ENCODE peak calls at places on chromosomes 16 and 17, in eight cellular contexts. E is tibial nerve; Q is heart right ventricle; U is heart left ventricle; X is CD8-positive, alpha-beta memory T cell; B is thoracic aorta; F is stomach; K is colonic mucosa. J is an unnamed sample. For H3K4me1 and H3K27me3, the result is how much of the 10 kb centered on the place peaks cover.

GRCh38 chr16:11105038-11105903 is 150.7 kb downstream of the SOCS1 start:
- DNase-seq in X (no peak), B (no peak), U (no peak), F (no peak), K (peak), Q (no peak), E (peak), J (peak)

GRCh38 chr17:55398689-55399088 is 22.9 kb downstream of the MMD start:
- DNase-seq in Q (no peak), E (no peak), F (no peak), B (no peak), K (no peak), U (no peak), X (no peak), J (no peak)

GRCh38 chr17:79803997-79804855 is 7.3 kb upstream of the CBX8 start:
- DNase-seq in X (no peak), B (no peak), E (no peak), F (no peak), Q (no peak), K (no peak), U (no peak), J (peak)

GRCh38 chr17:70820276-70820675 is 650.9 kb downstream of the KCNJ2 start:
- DNase-seq in F (no peak), K (no peak), U (no peak), B (no peak), Q (no peak), E (no peak), X (no peak), J (no peak)

GRCh38 chr17:79146562-79146961 is 71.9 kb downstream of the ENGASE start:
- DNase-seq in Q (no peak), B (no peak), U (no peak), F (no peak), X (no peak), E (no peak), K (no peak), J (no peak)

GRCh38 chr16:70430667-70431536 is 8.0 kb downstream of the ST3GAL2 start:
- DNase-seq in Q (peak), E (no peak), F (no peak), K (no peak), B (no peak), U (peak), X (peak), J (peak)

GRCh38 chr17:31561469-31562412 is 170.3 kb downstream of the RAB11FIP4 start:
- DNase-seq in Q (no peak), F (no peak), U (no peak), E (no peak), B (no peak), X (no peak), K (peak), J (no peak)

GRCh38 chr17:35879748-35880654 is at the start of gene CCL5:
- DNase-seq in U (no peak), Q (no peak), F (no peak), B (no peak), E (no peak), X (peak), K (no peak), J (peak)

GRCh38 chr16:70151941-70152509 is 21.6 kb upstream of the CLEC18C start:
- DNase-seq in F (no peak), Q (no peak), U (no peak), K (peak), X (no peak), E (no peak), B (no peak), J (no peak)

GRCh38 chr17:47810200-47810821 is 11.3 kb downstream of the OSBPL7 start:
- DNase-seq in X (peak), U (peak), B (no peak), E (no peak), Q (no peak), F (peak), K (peak), J (no peak)

GRCh38 chr16:87540072-87540976 is 47.5 kb upstream of the ZCCHC14 start:
- DNase-seq in Q (no peak), X (no peak), K (no peak), F (no peak), B (no peak), U (no peak), E (no peak), J (no peak)

GRCh38 chr16:88505405-88506082 is 52.5 kb downstream of the ZFPM1 start:
- DNase-seq in X (peak), K (peak), E (no peak), Q (no peak), B (no peak), F (peak), U (peak), J (peak)

GRCh38 chr17:30720013-30720471 is 104.5 kb downstream of the CRLF3 start:
- DNase-seq in X (no peak), U (no peak), B (no peak), Q (no peak), K (peak), E (no peak), F (peak), J (no peak)

GRCh38 chr17:8949061-8949622 is 16.4 kb downstream of the PIK3R5 start:
- DNase-seq in X (no peak), E (no peak), K (no peak), U (no peak), F (no peak), B (no peak), Q (no peak), J (no peak)

GRCh38 chr17:21286066-21286770 is 1.7 kb downstream of the MAP2K3 start:
- DNase-seq in B (peak), K (peak), Q (peak), X (no peak), F (peak), E (peak), U (peak), J (no peak)

GRCh38 chr17:77694391-77695363 is 263.8 kb upstream of the TNRC6C start:
- DNase-seq in F (no peak), Q (no peak), K (no peak), B (no peak), X (no peak), U (no peak), E (no peak), J (no peak)

GRCh38 chr17:81163703-81164413 is 1.4 kb upstream of the PVALEF start:
- DNase-seq in K (no peak), E (no peak), U (peak), F (no peak), B (no peak), X (no peak), Q (no peak), J (no peak)

GRCh38 chr16:57319646-57320045 is 35.2 kb upstream of the PLLP start:
- DNase-seq in K (no peak), U (no peak), Q (no peak), X (no peak), F (no peak), E (no peak), B (no peak), J (no peak)

GRCh38 chr17:62067165-62068145 is 2.4 kb upstream of the MED13 start:
- DNase-seq in E (no peak), B (no peak), K (no peak), X (no peak), F (no peak), U (no peak), Q (no peak), J (no peak)

GRCh38 chr16:10261077-10261476 is 78.8 kb upstream of the GRIN2A start:
- DNase-seq in U (no peak), B (no peak), K (no peak), E (no peak), X (no peak), F (no peak), Q (no peak), J (no peak)

GRCh38 chr16:3112058-3112880 is at the start of gene ZNF205:
- DNase-seq in X (no peak), F (peak), K (peak), U (peak), E (peak), B (no peak), Q (peak), J (no peak)

GRCh38 chr17:69710926-69711325 is 296.4 kb downstream of the MAP2K6 start:
- DNase-seq in E (no peak), F (no peak), Q (no peak), X (no peak), B (no peak), K (no peak), U (no peak), J (no peak)

GRCh38 chr16:680967-681745 is 946 bp downstream of the STUB1 start:
- DNase-seq in U (no peak), B (no peak), X (no peak), F (peak), Q (no peak), E (no peak), K (peak), J (no peak)

GRCh38 chr17:4562000-4562969 is 1.9 kb upstream of the GGT6 start:
- DNase-seq in B (no peak), X (no peak), K (peak), Q (no peak), U (no peak), E (no peak), F (no peak), J (no peak)

GRCh38 chr17:21381076-21381706 is 5.0 kb downstream of the KCNJ12 start:
- DNase-seq in E (no peak), U (no peak), X (no peak), K (peak), Q (no peak), B (no peak), F (peak), J (no peak)

GRCh38 chr17:1010086-1010450 is 13.1 kb downstream of the TIMM22 start:
- DNase-seq in X (no peak), E (no peak), B (no peak), F (no peak), U (no peak), K (no peak), Q (no peak), J (no peak)

GRCh38 chr16:13909872-13910303 is 10.1 kb upstream of the ERCC4 start:
- DNase-seq in B (peak), E (no peak), F (peak), U (peak), Q (peak), K (no peak), X (no peak), J (no peak)

GRCh38 chr17:66727634-66728570 is 107.0 kb upstream of the CACNG5 start:
- DNase-seq in E (peak), B (no peak), K (peak), F (peak), X (no peak), Q (peak), U (peak), J (peak)

GRCh38 chr17:28810437-28810836 is 32.2 kb downstream of the FAM222B start:
- DNase-seq in B (no peak), E (no peak), K (no peak), X (no peak), U (no peak), F (no peak), Q (no peak), J (no peak)

GRCh38 chr17:49409066-49409465 is 5.6 kb downstream of the PHB1 start:
- DNase-seq in B (no peak), X (no peak), K (peak), Q (no peak), E (no peak), U (no peak), F (peak), J (no peak)

GRCh38 chr16:57781349-57781740 is 20.9 kb downstream of the KIFC3 start:
- DNase-seq in U (no peak), K (no peak), B (no peak), X (no peak), E (no peak), F (no peak), Q (no peak), J (no peak)

GRCh38 chr17:75869282-75870141 is 8.9 kb downstream of the TRIM47 start:
- DNase-seq in U (peak), K (peak), E (peak), Q (peak), B (no peak), X (no peak), F (no peak), J (no peak)

GRCh38 chr17:77227461-77228223 is 86.9 kb downstream of the SEC14L1 start:
- DNase-seq in E (no peak), Q (no peak), B (no peak), K (no peak), X (no peak), F (no peak), U (no peak), J (no peak)

DNA sequence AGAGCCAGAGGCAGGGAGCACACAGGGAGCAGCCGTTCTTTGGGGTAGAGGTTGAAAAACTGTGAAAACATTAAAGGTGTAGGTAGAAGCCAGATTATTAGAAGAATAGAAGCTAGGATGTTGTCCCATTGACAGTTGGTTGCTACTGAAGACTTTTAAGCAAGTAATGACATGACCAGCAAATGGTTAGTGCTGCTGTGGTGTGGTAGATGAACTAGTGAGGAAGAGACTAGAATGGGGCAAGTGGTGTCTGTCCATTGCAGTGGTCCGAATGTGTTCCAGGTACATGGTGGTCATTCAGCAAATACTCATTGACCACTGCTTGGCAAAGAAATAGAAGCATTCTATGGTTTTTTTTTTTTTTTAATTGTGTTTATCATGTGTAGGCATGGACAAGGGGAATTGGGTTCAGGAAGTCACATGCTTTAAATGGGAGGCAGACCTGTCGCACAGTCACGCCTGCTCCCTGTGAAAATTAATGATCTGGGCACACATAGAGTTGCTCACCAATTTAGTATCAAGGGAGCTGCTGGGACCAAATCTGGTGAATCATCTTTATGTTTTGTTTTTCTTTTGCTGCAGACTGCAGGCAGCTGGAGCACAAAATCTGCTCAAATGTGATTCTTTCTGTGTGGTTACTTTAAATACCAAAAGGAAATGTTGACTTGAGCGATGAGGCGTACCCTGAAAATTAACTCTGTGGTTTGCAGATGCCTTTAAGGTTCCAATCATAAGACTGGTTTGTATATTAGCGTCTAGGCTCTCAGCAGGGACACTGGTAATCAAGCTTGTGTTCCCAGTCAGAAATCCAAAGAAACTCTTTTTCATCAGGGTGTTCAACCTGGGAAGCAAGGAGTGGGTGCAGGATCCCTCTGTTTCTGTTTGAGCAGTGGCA is 30.7 kb downstream of the YPEL2 start:
- DNase-seq in K (no peak), X (no peak), U (no peak), E (no peak), B (no peak), Q (no peak), F (no peak), J (peak)
- H3K4me1 ChIP-seq in K (under half), X (half or more), U (half or more), E (half or more), B (half or more), Q (half or more), F (half or more), J (half or more)

GRCh38 chr16:28093383-28093725 is 29.8 kb upstream of the GSG1L start:
- DNase-seq in B (no peak), E (no peak), X (no peak), K (no peak), Q (no peak), F (no peak), U (no peak), J (no peak)
- H3K27me3 ChIP-seq in B (under half), E (under half), X (under half), K (under half), Q (under half), F (under half), U (under half), J (under half)

DNA sequence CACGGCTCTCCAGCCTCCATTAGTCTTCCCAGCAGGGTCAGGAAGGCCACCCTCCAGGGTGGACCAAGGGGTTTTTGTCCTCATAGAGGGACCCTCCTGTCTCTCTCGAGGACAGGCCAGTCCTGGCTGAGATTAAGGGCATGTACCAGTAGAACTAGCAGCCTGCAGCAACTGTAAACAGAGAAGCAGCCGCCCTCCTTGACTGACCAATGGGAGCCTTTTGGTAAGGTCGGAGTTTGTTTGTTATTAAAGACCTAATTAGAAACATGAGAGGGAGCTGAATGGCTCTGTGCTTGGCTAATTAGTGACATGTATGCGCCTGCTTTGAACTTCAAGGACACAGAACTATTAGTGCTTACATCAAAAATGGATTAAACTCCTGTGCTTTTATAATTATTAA is 80.0 kb downstream of the CCDC182 start:
- DNase-seq in U (no peak), F (no peak), B (no peak), X (no peak), E (no peak), K (no peak), Q (no peak), J (no peak)
- H3K4me1 ChIP-seq in U (under half), F (under half), B (under half), X (under half), E (under half), K (under half), Q (half or more), J (under half)

GRCh38 chr17:39614545-39615157 is 6.9 kb upstream of the NEUROD2 start:
- DNase-seq in U (no peak), E (no peak), K (no peak), X (no peak), B (no peak), Q (no peak), F (no peak), J (no peak)

GRCh38 chr17:39611441-39612112 is 3.9 kb upstream of the NEUROD2 start:
- DNase-seq in B (no peak), U (no peak), K (no peak), Q (no peak), E (no peak), X (no peak), F (no peak), J (peak)

GRCh38 chr17:39615434-39615833 is 7.7 kb upstream of the NEUROD2 start:
- DNase-seq in Q (no peak), F (no peak), K (no peak), E (no peak), B (no peak), X (no peak), U (no peak), J (no peak)

GRCh38 chr17:39612291-39612894 is 4.7 kb upstream of the NEUROD2 start:
- DNase-seq in B (no peak), Q (no peak), U (no peak), K (no peak), F (no peak), X (no peak), E (no peak), J (no peak)

DNA sequence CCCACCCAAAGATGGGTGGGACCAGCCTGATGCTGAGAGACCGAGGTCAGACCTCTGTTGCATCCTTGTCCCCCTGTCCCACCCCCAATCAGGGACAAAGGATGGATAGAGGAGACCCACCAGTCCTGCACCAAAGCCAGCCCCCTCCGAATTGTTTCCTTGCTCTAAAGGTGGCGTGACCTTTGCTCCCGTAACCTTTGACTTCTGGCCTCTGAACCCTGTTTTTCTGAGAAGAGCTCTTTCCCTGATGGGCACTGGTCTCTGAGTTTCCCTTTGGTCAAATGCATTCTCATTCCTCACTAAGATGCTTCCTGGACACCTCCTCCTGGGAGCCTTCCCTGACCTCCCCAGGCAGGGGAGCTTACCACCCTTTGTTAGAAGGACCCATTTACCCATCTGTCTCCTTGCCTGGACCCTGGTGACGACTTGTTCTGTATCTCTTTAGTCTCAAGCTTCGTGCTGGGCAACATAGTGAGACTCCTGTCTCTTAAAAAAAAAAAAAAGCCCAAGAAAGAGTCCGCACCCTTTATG is 5.3 kb upstream of the NEUROD2 start:
- DNase-seq in X (no peak), U (no peak), E (no peak), K (no peak), B (no peak), F (no peak), Q (no peak), J (peak)
- H3K27me3 ChIP-seq in X (under half), U (under half), E (half or more), K (under half), B (under half), F (half or more), Q (half or more), J (under half)

GRCh38 chr16:23134274-23134673 is 15.0 kb downstream of the USP31 start:
- DNase-seq in F (no peak), Q (peak), E (no peak), B (no peak), K (peak), U (peak), X (no peak), J (no peak)
- H3K4me1 ChIP-seq in F (under half), Q (under half), E (under half), B (under half), K (under half), U (under half), X (under half), J (under half)